ENCODE peak calls at places on chromosome 1, in four cellular contexts. M is cardiac fibroblast, V is dorsolateral prefrontal cortex, S is H9. G is an unnamed sample.

GRCh38 chr1:150233359-150234308 is 2.3 kb downstream of the ANP32E start:
- DNase-seq in M (peak), V (no peak), S (no peak), G (no peak)

GRCh38 chr1:95003433-95003738 is 69.4 kb downstream of the ALG14 start:
- DNase-seq in M (peak), V (no peak), S (no peak), G (no peak)

GRCh38 chr1:94927405-94928175 is 680 bp upstream of the CNN3 start:
- DNase-seq in M (peak), V (peak), S (peak), G (no peak)

GRCh38 chr1:171590022-171590421 is 32.0 kb upstream of the MYOCOS start:
- DNase-seq in M (peak), V (no peak), S (no peak), G (no peak)

GRCh38 chr1:53115403-53116306 is 26.8 kb downstream of the SLC1A7 start:
- DNase-seq in M (no peak), V (no peak), S (peak), G (peak)

GRCh38 chr1:212205843-212206242 is 79.4 kb upstream of the PPP2R5A start:
- DNase-seq in M (peak), V (no peak), S (no peak), G (no peak)

GRCh38 chr1:13583964-13584791 is 546 bp downstream of the PDPN start:
- DNase-seq in M (peak), V (peak), S (peak), G (no peak)

GRCh38 chr1:111988743-111989453 is 570 bp downstream of the KCND3 start:
- DNase-seq in M (no peak), V (no peak), S (peak), G (no peak)

GRCh38 chr1:63653971-63654370 is 60.8 kb downstream of the PGM1 start:
- DNase-seq in M (no peak), V (no peak), S (no peak), G (no peak)

GRCh38 chr1:155479205-155479604 is 83.4 kb downstream of the ASH1L start:
- DNase-seq in M (peak), V (no peak), S (no peak), G (no peak)

GRCh38 chr1:187641907-187642306 is 813.2 kb downstream of the PLA2G4A start:
- DNase-seq in M (no peak), V (no peak), S (no peak), G (no peak)

GRCh38 chr1:111275079-111275478 is 15.6 kb upstream of the CHIA start:
- DNase-seq in M (peak), V (peak), S (no peak), G (no peak)

GRCh38 chr1:17594690-17595601 is 55.4 kb downstream of the ARHGEF10L start:
- DNase-seq in M (peak), V (no peak), S (no peak), G (no peak)

GRCh38 chr1:41366428-41367101 is 5.3 kb downstream of the FOXO6 start:
- DNase-seq in M (no peak), V (no peak), S (no peak), G (peak)

GRCh38 chr1:92480200-92480812 is 6.4 kb downstream of the GFI1 start:
- DNase-seq in M (no peak), V (no peak), S (peak), G (no peak)

DNA sequence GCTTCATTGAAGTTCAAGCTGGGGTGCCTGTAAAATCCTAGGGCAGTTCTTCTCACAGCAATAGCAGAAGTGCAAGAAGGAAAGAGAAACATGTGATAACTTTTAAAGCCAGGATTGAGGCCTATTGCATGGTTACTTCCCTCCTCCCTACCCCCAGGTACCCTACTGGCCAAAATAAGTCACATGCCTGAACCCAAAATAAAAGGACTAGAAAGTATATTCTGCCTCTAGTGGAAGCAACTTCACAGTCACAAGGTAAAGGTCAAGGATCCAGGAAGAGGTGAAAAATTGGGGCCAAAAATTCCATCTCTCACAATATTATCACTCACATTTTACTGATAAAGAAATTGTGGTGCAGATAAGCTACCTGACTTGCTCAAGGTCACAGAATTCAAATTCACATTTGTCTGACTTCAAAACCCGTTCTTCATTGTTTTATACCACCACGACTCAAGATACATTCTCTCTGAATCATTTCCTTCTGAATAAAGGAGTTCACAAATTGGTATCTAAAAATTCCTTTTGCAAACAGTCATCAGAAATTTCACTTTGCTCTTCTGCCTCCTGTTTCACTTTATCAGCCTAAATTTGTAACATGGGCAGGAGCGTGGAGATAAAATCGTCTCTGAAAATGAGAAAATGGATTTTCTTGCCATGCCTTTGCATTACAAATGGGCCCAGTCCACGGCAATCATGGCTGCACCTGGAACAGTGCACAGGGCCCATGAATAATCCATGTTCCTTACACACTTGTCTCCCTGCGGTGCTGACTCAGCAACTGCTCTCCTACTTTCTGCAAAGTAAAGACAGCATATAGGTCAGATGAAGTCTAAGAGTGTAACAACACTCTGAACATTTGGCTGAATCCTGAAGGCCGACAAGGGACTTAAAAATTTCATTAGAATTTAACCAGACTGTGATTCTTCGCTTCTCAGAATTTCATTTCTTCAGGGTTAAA is 485.3 kb upstream of the NFIA start:
- DNase-seq in M (peak), V (no peak), S (no peak), G (no peak)
- TF ChIP-seq CTCF in M (peak), V (no peak), S (no peak), G (no peak)

GRCh38 chr1:224377676-224378006 is 21.0 kb downstream of the CNIH4 start:
- DNase-seq in M (peak), V (no peak), S (no peak), G (no peak)

GRCh38 chr1:224368409-224368808 is 11.7 kb downstream of the CNIH4 start:
- DNase-seq in M (no peak), V (no peak), S (no peak), G (no peak)

GRCh38 chr1:224378855-224379631 is 22.4 kb downstream of the CNIH4 start:
- DNase-seq in M (no peak), V (no peak), S (no peak), G (no peak)

GRCh38 chr1:224375059-224375458 is 18.4 kb downstream of the CNIH4 start:
- DNase-seq in M (no peak), V (no peak), S (no peak), G (no peak)

GRCh38 chr1:224373008-224373590 is 16.4 kb downstream of the CNIH4 start:
- DNase-seq in M (no peak), V (no peak), S (no peak), G (no peak)
- TF ChIP-seq CTCF in M (no peak), V (no peak), S (no peak), G (no peak)

GRCh38 chr1:157509546-157510232 is 42.6 kb downstream of the FCRL5 start:
- DNase-seq in M (no peak), V (no peak), S (no peak), G (no peak)
- TF ChIP-seq CTCF in M (no peak), V (no peak), S (no peak), G (no peak)

GRCh38 chr1:36528361-36529349 is 45.9 kb upstream of the CSF3R start:
- DNase-seq in M (no peak), V (no peak), S (peak), G (no peak)
- TF ChIP-seq CTCF in M (no peak), V (no peak), S (peak), G (peak)

GRCh38 chr1:222561656-222562055 is 13.8 kb upstream of the HHIPL2 start:
- DNase-seq in M (no peak), V (no peak), S (no peak), G (no peak)
- TF ChIP-seq CTCF in M (peak), V (no peak), S (peak), G (no peak)

DNA sequence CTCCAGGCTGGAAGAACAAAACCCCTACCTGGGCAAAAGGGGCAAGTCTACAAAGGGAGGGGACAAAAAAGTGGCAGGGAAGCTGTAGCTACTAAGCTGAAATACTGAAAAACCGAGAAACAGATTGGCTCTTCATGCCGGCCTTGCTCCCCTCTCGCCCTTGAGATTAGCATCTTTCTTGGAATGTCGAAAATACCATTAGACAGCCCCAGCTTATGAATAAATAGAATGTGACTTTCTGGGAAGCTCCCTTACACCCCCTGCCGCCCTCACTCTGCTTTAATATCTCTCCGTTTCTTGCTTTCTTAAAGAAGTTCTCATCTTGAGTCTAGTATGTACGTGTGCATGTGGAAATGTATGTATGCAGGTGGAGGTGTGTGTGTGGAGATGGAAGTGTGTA is 14.1 kb downstream of the TRAF3IP3 start:
- DNase-seq in M (peak), V (no peak), S (no peak), G (no peak)
- TF ChIP-seq CTCF in M (no peak), V (no peak), S (no peak), G (no peak)

DNA sequence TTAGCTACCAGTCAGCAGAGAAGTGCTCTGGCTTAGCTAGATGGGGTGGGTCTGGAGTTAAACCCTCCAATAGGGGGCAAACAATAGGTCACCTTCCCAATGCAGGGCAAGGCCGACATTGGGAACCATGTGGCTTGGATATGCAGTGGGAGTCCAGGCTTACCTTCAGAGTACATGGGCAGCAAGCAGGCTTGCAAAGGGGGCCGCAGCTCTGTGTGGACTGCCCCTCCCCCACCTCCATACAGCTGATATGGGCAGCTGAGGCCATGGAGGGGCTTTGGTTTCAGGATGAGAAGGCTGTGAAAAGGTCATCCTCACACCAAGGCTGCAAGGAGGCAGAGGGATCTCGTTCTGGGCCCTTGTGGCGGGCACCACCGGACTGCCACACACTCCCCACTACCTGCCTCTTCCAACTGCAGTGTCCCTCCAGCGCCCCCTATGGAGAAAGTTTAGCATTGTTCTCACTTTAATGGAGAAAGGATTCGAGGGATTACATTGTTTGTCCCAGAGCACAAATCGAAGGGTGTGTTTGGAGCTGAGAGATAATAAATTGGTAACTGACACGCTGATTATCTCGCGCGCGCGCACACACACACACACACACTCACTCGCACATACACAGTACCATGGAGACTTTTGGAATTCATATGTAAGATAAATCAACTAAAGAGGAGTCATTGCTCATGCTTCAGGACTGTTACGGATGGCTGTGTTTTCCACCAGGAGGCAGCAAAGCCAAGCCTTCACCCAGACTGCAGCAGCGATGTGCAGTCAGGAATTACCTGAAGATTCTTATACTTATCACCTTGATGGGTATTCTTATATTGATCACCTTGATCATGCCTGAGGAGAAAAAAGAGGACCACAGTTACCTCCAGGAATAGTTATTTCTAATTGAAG is 7.0 kb upstream of the SMCP start:
- DNase-seq in M (peak), V (peak), S (peak), G (no peak)
- TF ChIP-seq CTCF in M (peak), V (peak), S (peak), G (peak)

G was measured in D721Med.